ENCODE peak calls at places on chromosomes 6 and 20, in five cellular contexts. J is cardiac muscle cell; V is CD4-positive, alpha-beta memory T cell; Q is ovary; D is Peyer's patch. H is an unnamed sample.
A peak's percentile ranks its signal among the peaks of the same experiment; 100 is the strongest.

GRCh38 chr6:70604254-70604653 is 37.5 kb downstream of the SDHAF4 start:
- DNase-seq in Q (no peak), D (no peak), V (no peak), J (no peak), H (no peak)

GRCh38 chr6:151692216-151692615 is 115.3 kb upstream of the ESR1 start:
- DNase-seq in V (no peak), D (no peak), J (no peak), Q (no peak), H (no peak)

GRCh38 chr20:7285918-7286556 is 518.6 kb downstream of the BMP2 start:
- DNase-seq in J (peak; percentile 94), V (no peak), D (peak; percentile 81), Q (peak; percentile 43), H (no peak)

GRCh38 chr6:152091201-152091600 is 283.7 kb downstream of the ESR1 start:
- DNase-seq in J (peak; percentile 55), Q (no peak), V (no peak), D (no peak), H (no peak)

GRCh38 chr20:45940469-45940868 is 6.0 kb downstream of the PCIF1 start:
- DNase-seq in Q (no peak), J (no peak), D (no peak), V (no peak), H (no peak)

GRCh38 chr20:58109126-58109880 is 119.2 kb downstream of the ANKRD60 start:
- DNase-seq in V (no peak), D (no peak), J (peak; percentile 32), Q (no peak), H (no peak)

GRCh38 chr6:166870602-166871208 is 85.6 kb downstream of the RNASET2 start:
- DNase-seq in D (no peak), J (no peak), Q (no peak), V (no peak), H (no peak)

GRCh38 chr6:83221302-83221701 is 28.1 kb downstream of the RWDD2A start:
- DNase-seq in V (no peak), J (peak; percentile 40), Q (no peak), D (no peak), H (no peak)

GRCh38 chr6:109507490-109508072 is 24.6 kb upstream of the ZBTB24 start:
- DNase-seq in Q (no peak), J (no peak), V (no peak), D (no peak), H (no peak)

GRCh38 chr6:188821-189655 is 103.2 kb upstream of the DUSP22 start:
- DNase-seq in V (peak; percentile 70), J (peak; percentile 90), Q (peak; percentile 75), D (peak; percentile 94), H (peak; percentile 59)

GRCh38 chr6:17965397-17965796 is 22.0 kb downstream of the KIF13A start:
- DNase-seq in J (no peak), Q (no peak), V (no peak), D (no peak), H (no peak)

DNA sequence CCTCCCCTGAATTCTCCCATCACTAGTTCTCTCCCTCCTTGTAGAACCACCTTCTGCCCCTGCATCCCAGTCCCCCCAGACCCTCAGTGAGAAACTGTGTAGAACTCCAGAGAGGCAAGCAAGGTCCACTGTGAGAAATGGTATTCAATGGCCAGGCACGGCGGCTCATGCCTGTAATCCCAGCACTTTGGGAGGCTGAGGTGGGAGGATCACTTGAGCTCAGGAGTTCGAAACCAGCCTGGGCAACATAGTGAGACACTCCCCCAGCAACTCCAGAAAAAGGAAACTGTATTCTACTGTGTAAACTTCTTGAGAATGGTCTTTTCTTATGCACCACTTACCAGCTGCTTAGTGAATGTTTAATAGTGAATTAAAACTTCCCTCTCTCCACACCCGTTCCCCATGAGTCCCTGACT is 8.2 kb upstream of the CD83 start:
- DNase-seq in J (no peak), Q (no peak), V (no peak), D (no peak), H (no peak)
- H3K27ac ChIP-seq in J (no peak overlapping the region), Q (no peak overlapping the region), V (no peak overlapping the region), D (no peak overlapping the region), H (no peak overlapping the region)

GRCh38 chr20:18166241-18166881 is 28.7 kb downstream of the KAT14 start:
- DNase-seq in Q (no peak), J (no peak), D (no peak), V (no peak), H (no peak)
- H3K36me3 ChIP-seq in Q (no peaks in the 10 kb centered on the region), J (peaks cover 4% of the 10 kb centered on the region), D (no peaks in the 10 kb centered on the region), V (peaks cover 23% of the 10 kb centered on the region), H (peaks cover 10% of the 10 kb centered on the region)

GRCh38 chr6:85453052-85453451 is 3.2 kb downstream of the NT5E start:
- DNase-seq in J (no peak), D (no peak), V (no peak), Q (no peak), H (no peak)
- H3K4me3 ChIP-seq in J (no peak overlapping the region), D (no peak overlapping the region), V (no peak overlapping the region), Q (no peak overlapping the region), H (no peak overlapping the region)

GRCh38 chr6:25006565-25007001 is 70.8 kb upstream of the RIPOR2 start:
- DNase-seq in Q (peak; percentile 23), J (peak; percentile 83), V (peak; percentile 50), D (peak; percentile 81), H (no peak)
- H3K27ac ChIP-seq in Q (no peak overlapping the region), J (peak overlapping the region; percentile 64), V (peak overlapping the region; percentile 58), D (peak overlapping the region; percentile 78), H (peak overlapping the region; percentile 49)

GRCh38 chr6:89662659-89663223 is 24.2 kb upstream of the LYRM2 start:
- DNase-seq in D (no peak), Q (no peak), J (no peak), V (no peak), H (no peak)

GRCh38 chr6:89655122-89655521 is 16.6 kb upstream of the LYRM2 start:
- DNase-seq in J (no peak), D (no peak), Q (no peak), V (no peak), H (no peak)

GRCh38 chr6:89657445-89658158 is 19.1 kb upstream of the LYRM2 start:
- DNase-seq in V (no peak), J (no peak), D (no peak), Q (no peak), H (no peak)

GRCh38 chr6:89661559-89661958 is 23.0 kb upstream of the LYRM2 start:
- DNase-seq in V (no peak), J (no peak), D (no peak), Q (no peak), H (no peak)

DNA sequence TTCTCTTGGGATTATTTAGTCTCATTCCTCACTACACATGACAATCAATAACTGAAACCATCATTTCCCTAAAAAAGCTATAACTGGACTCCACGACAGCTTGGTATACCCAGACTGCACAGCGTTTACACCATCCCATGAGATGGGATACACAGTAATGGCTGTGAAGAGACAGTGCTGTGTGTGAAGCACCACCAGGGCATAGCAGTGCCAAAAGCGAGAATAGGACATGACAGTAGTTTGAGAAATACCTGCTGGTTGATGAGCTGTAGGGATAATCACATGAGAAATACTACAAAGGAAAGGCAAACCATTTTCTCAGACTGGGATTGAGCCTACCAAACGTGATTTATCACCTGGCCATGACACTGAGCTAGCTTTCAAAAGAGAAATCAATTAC is 22.4 kb upstream of the LYRM2 start:
- DNase-seq in D (no peak), V (no peak), J (no peak), Q (no peak), H (no peak)
- H3K36me3 ChIP-seq in D (no peaks in the 10 kb centered on the region), V (peaks cover 61% of the 10 kb centered on the region), J (peaks cover 59% of the 10 kb centered on the region), Q (no peaks in the 10 kb centered on the region), H (peaks cover 44% of the 10 kb centered on the region)

GRCh38 chr20:11895832-11896484 is 21.7 kb upstream of the BTBD3 start:
- DNase-seq in Q (no peak), D (no peak), V (no peak), J (no peak), H (no peak)
- H3K4me3 ChIP-seq in Q (no peak overlapping the region), D (no peak overlapping the region), V (no peak overlapping the region), J (no peak overlapping the region), H (no peak overlapping the region)

GRCh38 chr6:169424149-169424804 is 170.6 kb upstream of the THBS2 start:
- DNase-seq in V (no peak), D (no peak), Q (no peak), J (no peak), H (no peak)
- H3K27ac ChIP-seq in V (no peak overlapping the region), D (no peak overlapping the region), Q (peak overlapping the region; percentile 70), J (no peak overlapping the region), H (no peak overlapping the region)